ENCODE peak calls at places on chromosomes 16 and 17, in eight cellular contexts. One of them, this sample, is unnamed.

GRCh38 chr17:35590249-35590824 is 3.2 kb downstream of the AP2B1 start:
- DNase-seq in left colon: no peak
- DNase-seq in Daoy: no peak
- DNase-seq in coronary artery: no peak
- DNase-seq in WTC11: no peak
- DNase-seq in activated CD8-positive, alpha-beta memory T cell treated with anti-CD3 and anti-CD28 coated beads for 24 hours: no peak
- DNase-seq in stimulated activated effector memory CD8-positive, alpha-beta T cell treated with anti-CD3 and anti-CD28 coated beads, Interleukin-12 subunit alpha, Interleukin-12 subunit beta, amount 100 ng/mL, for 72 hours: no peak
- DNase-seq in gastrocnemius medialis: no peak
- DNase-seq in this sample: no peak

GRCh38 chr16:88430524-88431446 is 22.3 kb upstream of the ZFPM1 start:
- DNase-seq in activated CD8-positive, alpha-beta memory T cell treated with anti-CD3 and anti-CD28 coated beads for 24 hours: peak; percentile 84
- DNase-seq in Daoy: no peak
- DNase-seq in coronary artery: no peak
- DNase-seq in WTC11: peak; percentile 59
- DNase-seq in left colon: no peak
- DNase-seq in gastrocnemius medialis: no peak
- DNase-seq in stimulated activated effector memory CD8-positive, alpha-beta T cell treated with anti-CD3 and anti-CD28 coated beads, Interleukin-12 subunit alpha, Interleukin-12 subunit beta, amount 100 ng/mL, for 72 hours: peak; percentile 49
- DNase-seq in this sample: no peak

GRCh38 chr17:12546983-12547382 is 118.7 kb upstream of the MYOCD start:
- DNase-seq in Daoy: no peak
- DNase-seq in activated CD8-positive, alpha-beta memory T cell treated with anti-CD3 and anti-CD28 coated beads for 24 hours: no peak
- DNase-seq in WTC11: no peak
- DNase-seq in coronary artery: no peak
- DNase-seq in stimulated activated effector memory CD8-positive, alpha-beta T cell treated with anti-CD3 and anti-CD28 coated beads, Interleukin-12 subunit alpha, Interleukin-12 subunit beta, amount 100 ng/mL, for 72 hours: no peak
- DNase-seq in gastrocnemius medialis: no peak
- DNase-seq in left colon: no peak
- DNase-seq in this sample: no peak

GRCh38 chr17:47812146-47812920 is 9.3 kb downstream of the OSBPL7 start:
- DNase-seq in Daoy: no peak
- DNase-seq in coronary artery: no peak
- DNase-seq in left colon: no peak
- DNase-seq in gastrocnemius medialis: no peak
- DNase-seq in WTC11: peak; percentile 5
- DNase-seq in stimulated activated effector memory CD8-positive, alpha-beta T cell treated with anti-CD3 and anti-CD28 coated beads, Interleukin-12 subunit alpha, Interleukin-12 subunit beta, amount 100 ng/mL, for 72 hours: no peak
- DNase-seq in activated CD8-positive, alpha-beta memory T cell treated with anti-CD3 and anti-CD28 coated beads for 24 hours: no peak
- DNase-seq in this sample: no peak

GRCh38 chr17:19940722-19941464 is 36.7 kb downstream of the AKAP10 start:
- DNase-seq in WTC11: no peak
- DNase-seq in stimulated activated effector memory CD8-positive, alpha-beta T cell treated with anti-CD3 and anti-CD28 coated beads, Interleukin-12 subunit alpha, Interleukin-12 subunit beta, amount 100 ng/mL, for 72 hours: no peak
- DNase-seq in gastrocnemius medialis: no peak
- DNase-seq in left colon: no peak
- DNase-seq in Daoy: no peak
- DNase-seq in activated CD8-positive, alpha-beta memory T cell treated with anti-CD3 and anti-CD28 coated beads for 24 hours: no peak
- DNase-seq in coronary artery: no peak
- DNase-seq in this sample: no peak

GRCh38 chr17:77318491-77319210 is 177.9 kb downstream of the SEC14L1 start:
- DNase-seq in gastrocnemius medialis: peak; percentile 42
- DNase-seq in Daoy: peak; percentile 44
- DNase-seq in activated CD8-positive, alpha-beta memory T cell treated with anti-CD3 and anti-CD28 coated beads for 24 hours: no peak
- DNase-seq in left colon: peak; percentile 53
- DNase-seq in coronary artery: no peak
- DNase-seq in stimulated activated effector memory CD8-positive, alpha-beta T cell treated with anti-CD3 and anti-CD28 coated beads, Interleukin-12 subunit alpha, Interleukin-12 subunit beta, amount 100 ng/mL, for 72 hours: no peak
- DNase-seq in WTC11: peak; percentile 6
- DNase-seq in this sample: no peak

GRCh38 chr16:70651524-70651923 is 5.2 kb downstream of the IL34 start:
- DNase-seq in WTC11: no peak
- DNase-seq in activated CD8-positive, alpha-beta memory T cell treated with anti-CD3 and anti-CD28 coated beads for 24 hours: no peak
- DNase-seq in left colon: no peak
- DNase-seq in coronary artery: no peak
- DNase-seq in gastrocnemius medialis: no peak
- DNase-seq in Daoy: no peak
- DNase-seq in stimulated activated effector memory CD8-positive, alpha-beta T cell treated with anti-CD3 and anti-CD28 coated beads, Interleukin-12 subunit alpha, Interleukin-12 subunit beta, amount 100 ng/mL, for 72 hours: no peak
- DNase-seq in this sample: no peak

GRCh38 chr17:8430966-8431365 is 4.7 kb upstream of the NDEL1 start:
- DNase-seq in Daoy: peak; percentile 88
- DNase-seq in WTC11: no peak
- DNase-seq in stimulated activated effector memory CD8-positive, alpha-beta T cell treated with anti-CD3 and anti-CD28 coated beads, Interleukin-12 subunit alpha, Interleukin-12 subunit beta, amount 100 ng/mL, for 72 hours: no peak
- DNase-seq in gastrocnemius medialis: peak; percentile 20
- DNase-seq in activated CD8-positive, alpha-beta memory T cell treated with anti-CD3 and anti-CD28 coated beads for 24 hours: no peak
- DNase-seq in left colon: no peak
- DNase-seq in coronary artery: peak; percentile 93
- DNase-seq in this sample: no peak

GRCh38 chr17:48488548-48489106 is 42.2 kb downstream of the HOXB1 start:
- DNase-seq in activated CD8-positive, alpha-beta memory T cell treated with anti-CD3 and anti-CD28 coated beads for 24 hours: no peak
- DNase-seq in left colon: no peak
- DNase-seq in coronary artery: no peak
- DNase-seq in gastrocnemius medialis: no peak
- DNase-seq in Daoy: no peak
- DNase-seq in stimulated activated effector memory CD8-positive, alpha-beta T cell treated with anti-CD3 and anti-CD28 coated beads, Interleukin-12 subunit alpha, Interleukin-12 subunit beta, amount 100 ng/mL, for 72 hours: no peak
- DNase-seq in WTC11: no peak
- DNase-seq in this sample: no peak

GRCh38 chr17:14143678-14144077 is 74.4 kb downstream of the COX10 start:
- DNase-seq in stimulated activated effector memory CD8-positive, alpha-beta T cell treated with anti-CD3 and anti-CD28 coated beads, Interleukin-12 subunit alpha, Interleukin-12 subunit beta, amount 100 ng/mL, for 72 hours: no peak
- DNase-seq in activated CD8-positive, alpha-beta memory T cell treated with anti-CD3 and anti-CD28 coated beads for 24 hours: no peak
- DNase-seq in coronary artery: no peak
- DNase-seq in WTC11: no peak
- DNase-seq in left colon: no peak
- DNase-seq in Daoy: no peak
- DNase-seq in gastrocnemius medialis: peak; percentile 35
- DNase-seq in this sample: no peak

GRCh38 chr17:35895602-35896001 is 15.4 kb upstream of the CCL5 start:
- DNase-seq in activated CD8-positive, alpha-beta memory T cell treated with anti-CD3 and anti-CD28 coated beads for 24 hours: no peak
- DNase-seq in stimulated activated effector memory CD8-positive, alpha-beta T cell treated with anti-CD3 and anti-CD28 coated beads, Interleukin-12 subunit alpha, Interleukin-12 subunit beta, amount 100 ng/mL, for 72 hours: no peak
- DNase-seq in left colon: no peak
- DNase-seq in gastrocnemius medialis: no peak
- DNase-seq in Daoy: no peak
- DNase-seq in coronary artery: no peak
- DNase-seq in WTC11: no peak
- DNase-seq in this sample: no peak

GRCh38 chr16:49478107-49478506 is 104.5 kb downstream of the C16orf78 start:
- DNase-seq in gastrocnemius medialis: no peak
- DNase-seq in activated CD8-positive, alpha-beta memory T cell treated with anti-CD3 and anti-CD28 coated beads for 24 hours: no peak
- DNase-seq in WTC11: peak; percentile 1
- DNase-seq in Daoy: no peak
- DNase-seq in stimulated activated effector memory CD8-positive, alpha-beta T cell treated with anti-CD3 and anti-CD28 coated beads, Interleukin-12 subunit alpha, Interleukin-12 subunit beta, amount 100 ng/mL, for 72 hours: no peak
- DNase-seq in coronary artery: no peak
- DNase-seq in left colon: no peak
- DNase-seq in this sample: no peak

GRCh38 chr16:9441021-9441420 is 349.6 kb downstream of the HAPSTR1 start:
- DNase-seq in coronary artery: no peak
- DNase-seq in gastrocnemius medialis: no peak
- DNase-seq in WTC11: no peak
- DNase-seq in activated CD8-positive, alpha-beta memory T cell treated with anti-CD3 and anti-CD28 coated beads for 24 hours: no peak
- DNase-seq in left colon: no peak
- DNase-seq in Daoy: peak; percentile 9
- DNase-seq in stimulated activated effector memory CD8-positive, alpha-beta T cell treated with anti-CD3 and anti-CD28 coated beads, Interleukin-12 subunit alpha, Interleukin-12 subunit beta, amount 100 ng/mL, for 72 hours: no peak
- DNase-seq in this sample: no peak

GRCh38 chr16:31421587-31421986 is 6.6 kb downstream of the COX6A2 start:
- DNase-seq in WTC11: no peak
- DNase-seq in gastrocnemius medialis: peak; percentile 23
- DNase-seq in activated CD8-positive, alpha-beta memory T cell treated with anti-CD3 and anti-CD28 coated beads for 24 hours: peak; percentile 79
- DNase-seq in Daoy: no peak
- DNase-seq in stimulated activated effector memory CD8-positive, alpha-beta T cell treated with anti-CD3 and anti-CD28 coated beads, Interleukin-12 subunit alpha, Interleukin-12 subunit beta, amount 100 ng/mL, for 72 hours: peak; percentile 56
- DNase-seq in coronary artery: no peak
- DNase-seq in left colon: no peak
- DNase-seq in this sample: peak; percentile 36

GRCh38 chr16:3459401-3460090 is 16.1 kb downstream of the NAA60 start:
- DNase-seq in stimulated activated effector memory CD8-positive, alpha-beta T cell treated with anti-CD3 and anti-CD28 coated beads, Interleukin-12 subunit alpha, Interleukin-12 subunit beta, amount 100 ng/mL, for 72 hours: no peak
- DNase-seq in coronary artery: no peak
- DNase-seq in left colon: no peak
- DNase-seq in WTC11: no peak
- DNase-seq in activated CD8-positive, alpha-beta memory T cell treated with anti-CD3 and anti-CD28 coated beads for 24 hours: no peak
- DNase-seq in Daoy: no peak
- DNase-seq in gastrocnemius medialis: no peak
- DNase-seq in this sample: no peak

GRCh38 chr17:58083491-58084316 is 485 bp downstream of the DYNLL2 start:
- DNase-seq in Daoy: peak; percentile 50
- DNase-seq in activated CD8-positive, alpha-beta memory T cell treated with anti-CD3 and anti-CD28 coated beads for 24 hours: peak; percentile 85
- DNase-seq in coronary artery: peak; percentile 84
- DNase-seq in gastrocnemius medialis: peak; percentile 74
- DNase-seq in WTC11: no peak
- DNase-seq in left colon: peak; percentile 75
- DNase-seq in stimulated activated effector memory CD8-positive, alpha-beta T cell treated with anti-CD3 and anti-CD28 coated beads, Interleukin-12 subunit alpha, Interleukin-12 subunit beta, amount 100 ng/mL, for 72 hours: peak; percentile 49
- DNase-seq in this sample: peak; percentile 49

GRCh38 chr16:81432899-81433560 is 11.6 kb upstream of the CMIP start:
- DNase-seq in Daoy: no peak
- DNase-seq in WTC11: no peak
- DNase-seq in activated CD8-positive, alpha-beta memory T cell treated with anti-CD3 and anti-CD28 coated beads for 24 hours: no peak
- DNase-seq in gastrocnemius medialis: no peak
- DNase-seq in stimulated activated effector memory CD8-positive, alpha-beta T cell treated with anti-CD3 and anti-CD28 coated beads, Interleukin-12 subunit alpha, Interleukin-12 subunit beta, amount 100 ng/mL, for 72 hours: no peak
- DNase-seq in coronary artery: no peak
- DNase-seq in left colon: no peak
- DNase-seq in this sample: no peak

GRCh38 chr17:34703533-34703932 is 124.2 kb downstream of the TMEM132E start:
- DNase-seq in Daoy: peak; percentile 22
- DNase-seq in WTC11: peak; percentile 85
- DNase-seq in coronary artery: no peak
- DNase-seq in gastrocnemius medialis: no peak
- DNase-seq in stimulated activated effector memory CD8-positive, alpha-beta T cell treated with anti-CD3 and anti-CD28 coated beads, Interleukin-12 subunit alpha, Interleukin-12 subunit beta, amount 100 ng/mL, for 72 hours: no peak
- DNase-seq in left colon: no peak
- DNase-seq in activated CD8-positive, alpha-beta memory T cell treated with anti-CD3 and anti-CD28 coated beads for 24 hours: no peak
- DNase-seq in this sample: no peak

GRCh38 chr17:32486091-32486700 is 597 bp upstream of the CDK5R1 start:
- DNase-seq in Daoy: peak; percentile 91
- DNase-seq in activated CD8-positive, alpha-beta memory T cell treated with anti-CD3 and anti-CD28 coated beads for 24 hours: no peak
- DNase-seq in left colon: peak; percentile 52
- DNase-seq in gastrocnemius medialis: peak; percentile 71
- DNase-seq in coronary artery: no peak
- DNase-seq in stimulated activated effector memory CD8-positive, alpha-beta T cell treated with anti-CD3 and anti-CD28 coated beads, Interleukin-12 subunit alpha, Interleukin-12 subunit beta, amount 100 ng/mL, for 72 hours: peak; percentile 49
- DNase-seq in WTC11: peak; percentile 71
- DNase-seq in this sample: peak; percentile 59

GRCh38 chr16:2090481-2090797 is 42.7 kb downstream of the TSC2 start:
- DNase-seq in WTC11: no peak
- DNase-seq in left colon: no peak
- DNase-seq in Daoy: no peak
- DNase-seq in activated CD8-positive, alpha-beta memory T cell treated with anti-CD3 and anti-CD28 coated beads for 24 hours: no peak
- DNase-seq in gastrocnemius medialis: peak; percentile 90
- DNase-seq in stimulated activated effector memory CD8-positive, alpha-beta T cell treated with anti-CD3 and anti-CD28 coated beads, Interleukin-12 subunit alpha, Interleukin-12 subunit beta, amount 100 ng/mL, for 72 hours: no peak
- DNase-seq in coronary artery: no peak
- DNase-seq in this sample: no peak

GRCh38 chr16:78684655-78685400 is 585.4 kb downstream of the WWOX start:
- DNase-seq in stimulated activated effector memory CD8-positive, alpha-beta T cell treated with anti-CD3 and anti-CD28 coated beads, Interleukin-12 subunit alpha, Interleukin-12 subunit beta, amount 100 ng/mL, for 72 hours: no peak
- DNase-seq in WTC11: no peak
- DNase-seq in activated CD8-positive, alpha-beta memory T cell treated with anti-CD3 and anti-CD28 coated beads for 24 hours: no peak
- DNase-seq in Daoy: no peak
- DNase-seq in left colon: no peak
- DNase-seq in gastrocnemius medialis: peak; percentile 69
- DNase-seq in coronary artery: peak; percentile 78
- DNase-seq in this sample: no peak

GRCh38 chr17:9371019-9371418 is 204.6 kb downstream of the STX8 start:
- DNase-seq in Daoy: peak; percentile 81
- DNase-seq in coronary artery: no peak
- DNase-seq in activated CD8-positive, alpha-beta memory T cell treated with anti-CD3 and anti-CD28 coated beads for 24 hours: no peak
- DNase-seq in WTC11: no peak
- DNase-seq in gastrocnemius medialis: peak; percentile 28
- DNase-seq in left colon: no peak
- DNase-seq in stimulated activated effector memory CD8-positive, alpha-beta T cell treated with anti-CD3 and anti-CD28 coated beads, Interleukin-12 subunit alpha, Interleukin-12 subunit beta, amount 100 ng/mL, for 72 hours: no peak
- DNase-seq in this sample: no peak

GRCh38 chr16:9333515-9333914 is 242.1 kb downstream of the HAPSTR1 start:
- DNase-seq in Daoy: no peak
- DNase-seq in coronary artery: no peak
- DNase-seq in gastrocnemius medialis: no peak
- DNase-seq in WTC11: no peak
- DNase-seq in left colon: no peak
- DNase-seq in stimulated activated effector memory CD8-positive, alpha-beta T cell treated with anti-CD3 and anti-CD28 coated beads, Interleukin-12 subunit alpha, Interleukin-12 subunit beta, amount 100 ng/mL, for 72 hours: no peak
- DNase-seq in activated CD8-positive, alpha-beta memory T cell treated with anti-CD3 and anti-CD28 coated beads for 24 hours: no peak
- DNase-seq in this sample: no peak

GRCh38 chr17:40612510-40613244 is 34.9 kb downstream of the SMARCE1 start:
- DNase-seq in Daoy: no peak
- DNase-seq in gastrocnemius medialis: no peak
- DNase-seq in coronary artery: no peak
- DNase-seq in WTC11: no peak
- DNase-seq in stimulated activated effector memory CD8-positive, alpha-beta T cell treated with anti-CD3 and anti-CD28 coated beads, Interleukin-12 subunit alpha, Interleukin-12 subunit beta, amount 100 ng/mL, for 72 hours: no peak
- DNase-seq in activated CD8-positive, alpha-beta memory T cell treated with anti-CD3 and anti-CD28 coated beads for 24 hours: peak; percentile 83
- DNase-seq in left colon: no peak
- DNase-seq in this sample: no peak

GRCh38 chr16:31201511-31202401 is 804 bp downstream of the PYCARD start:
- DNase-seq in WTC11: peak; percentile 54
- DNase-seq in activated CD8-positive, alpha-beta memory T cell treated with anti-CD3 and anti-CD28 coated beads for 24 hours: peak; percentile 75
- DNase-seq in coronary artery: no peak
- DNase-seq in gastrocnemius medialis: no peak
- DNase-seq in Daoy: peak; percentile 20
- DNase-seq in left colon: peak; percentile 78
- DNase-seq in stimulated activated effector memory CD8-positive, alpha-beta T cell treated with anti-CD3 and anti-CD28 coated beads, Interleukin-12 subunit alpha, Interleukin-12 subunit beta, amount 100 ng/mL, for 72 hours: peak; percentile 29
- DNase-seq in this sample: no peak

GRCh38 chr17:36475346-36475970 is 11.0 kb upstream of the ZNHIT3 start:
- DNase-seq in Daoy: no peak
- DNase-seq in WTC11: no peak
- DNase-seq in coronary artery: no peak
- DNase-seq in activated CD8-positive, alpha-beta memory T cell treated with anti-CD3 and anti-CD28 coated beads for 24 hours: no peak
- DNase-seq in gastrocnemius medialis: no peak
- DNase-seq in stimulated activated effector memory CD8-positive, alpha-beta T cell treated with anti-CD3 and anti-CD28 coated beads, Interleukin-12 subunit alpha, Interleukin-12 subunit beta, amount 100 ng/mL, for 72 hours: no peak
- DNase-seq in left colon: no peak
- DNase-seq in this sample: no peak

GRCh38 chr16:75289189-75289588 is 37.8 kb upstream of the BCAR1 start:
- DNase-seq in coronary artery: no peak
- DNase-seq in left colon: no peak
- DNase-seq in WTC11: no peak
- DNase-seq in gastrocnemius medialis: no peak
- DNase-seq in activated CD8-positive, alpha-beta memory T cell treated with anti-CD3 and anti-CD28 coated beads for 24 hours: no peak
- DNase-seq in stimulated activated effector memory CD8-positive, alpha-beta T cell treated with anti-CD3 and anti-CD28 coated beads, Interleukin-12 subunit alpha, Interleukin-12 subunit beta, amount 100 ng/mL, for 72 hours: no peak
- DNase-seq in Daoy: peak; percentile 66
- DNase-seq in this sample: no peak

GRCh38 chr17:68424188-68424587 is 33.1 kb downstream of the WIPI1 start:
- DNase-seq in WTC11: no peak
- DNase-seq in Daoy: no peak
- DNase-seq in stimulated activated effector memory CD8-positive, alpha-beta T cell treated with anti-CD3 and anti-CD28 coated beads, Interleukin-12 subunit alpha, Interleukin-12 subunit beta, amount 100 ng/mL, for 72 hours: no peak
- DNase-seq in gastrocnemius medialis: no peak
- DNase-seq in left colon: no peak
- DNase-seq in activated CD8-positive, alpha-beta memory T cell treated with anti-CD3 and anti-CD28 coated beads for 24 hours: no peak
- DNase-seq in coronary artery: no peak
- DNase-seq in this sample: no peak

GRCh38 chr17:5540321-5540720 is 44.0 kb downstream of the NLRP1 start:
- DNase-seq in coronary artery: no peak
- DNase-seq in gastrocnemius medialis: no peak
- DNase-seq in left colon: no peak
- DNase-seq in Daoy: no peak
- DNase-seq in activated CD8-positive, alpha-beta memory T cell treated with anti-CD3 and anti-CD28 coated beads for 24 hours: no peak
- DNase-seq in WTC11: no peak
- DNase-seq in stimulated activated effector memory CD8-positive, alpha-beta T cell treated with anti-CD3 and anti-CD28 coated beads, Interleukin-12 subunit alpha, Interleukin-12 subunit beta, amount 100 ng/mL, for 72 hours: no peak
- DNase-seq in this sample: no peak

GRCh38 chr17:77317091-77317519 is 176.3 kb downstream of the SEC14L1 start:
- DNase-seq in stimulated activated effector memory CD8-positive, alpha-beta T cell treated with anti-CD3 and anti-CD28 coated beads, Interleukin-12 subunit alpha, Interleukin-12 subunit beta, amount 100 ng/mL, for 72 hours: no peak
- DNase-seq in gastrocnemius medialis: no peak
- DNase-seq in left colon: peak; percentile 23
- DNase-seq in activated CD8-positive, alpha-beta memory T cell treated with anti-CD3 and anti-CD28 coated beads for 24 hours: no peak
- DNase-seq in Daoy: no peak
- DNase-seq in coronary artery: peak; percentile 55
- DNase-seq in WTC11: no peak
- DNase-seq in this sample: no peak

GRCh38 chr17:16512011-16512410 is 20.0 kb upstream of the LRRC75A start:
- DNase-seq in coronary artery: no peak
- DNase-seq in WTC11: no peak
- DNase-seq in activated CD8-positive, alpha-beta memory T cell treated with anti-CD3 and anti-CD28 coated beads for 24 hours: no peak
- DNase-seq in stimulated activated effector memory CD8-positive, alpha-beta T cell treated with anti-CD3 and anti-CD28 coated beads, Interleukin-12 subunit alpha, Interleukin-12 subunit beta, amount 100 ng/mL, for 72 hours: no peak
- DNase-seq in Daoy: no peak
- DNase-seq in gastrocnemius medialis: no peak
- DNase-seq in left colon: no peak
- DNase-seq in this sample: no peak

GRCh38 chr17:77435272-77436057 is 294.7 kb downstream of the SEC14L1 start:
- DNase-seq in gastrocnemius medialis: no peak
- DNase-seq in stimulated activated effector memory CD8-positive, alpha-beta T cell treated with anti-CD3 and anti-CD28 coated beads, Interleukin-12 subunit alpha, Interleukin-12 subunit beta, amount 100 ng/mL, for 72 hours: no peak
- DNase-seq in Daoy: no peak
- DNase-seq in left colon: no peak
- DNase-seq in WTC11: no peak
- DNase-seq in activated CD8-positive, alpha-beta memory T cell treated with anti-CD3 and anti-CD28 coated beads for 24 hours: peak; percentile 82
- DNase-seq in coronary artery: no peak
- DNase-seq in this sample: no peak

GRCh38 chr16:67967183-67967955 is 1.1 kb downstream of the SLC12A4 start:
- DNase-seq in coronary artery: no peak
- DNase-seq in Daoy: no peak
- DNase-seq in gastrocnemius medialis: no peak
- DNase-seq in activated CD8-positive, alpha-beta memory T cell treated with anti-CD3 and anti-CD28 coated beads for 24 hours: peak; percentile 69
- DNase-seq in stimulated activated effector memory CD8-positive, alpha-beta T cell treated with anti-CD3 and anti-CD28 coated beads, Interleukin-12 subunit alpha, Interleukin-12 subunit beta, amount 100 ng/mL, for 72 hours: no peak
- DNase-seq in left colon: no peak
- DNase-seq in WTC11: no peak
- DNase-seq in this sample: peak; percentile 9

This sample was measured in activated T-cell treated with anti-CD3 and anti-CD28 coated beads for 24 hours.